ENCODE peak calls at places on chromosomes 1 and 21, in six cellular contexts. One of them, this sample, is unnamed.

GRCh38 chr1:214337536-214337935 is 56.6 kb downstream of the SMYD2 start:
- DNase-seq in CD8-positive, alpha-beta T cell: no peak
- DNase-seq in activated naive CD8-positive, alpha-beta T cell treated with anti-CD3 and anti-CD28 coated beads, Interleukin-2, amount 50 U/mL, for 24 hours: no peak
- DNase-seq in T-helper 1 cell: no peak
- DNase-seq in prostate gland: no peak
- DNase-seq in germinal center: no peak
- DNase-seq in this sample: no peak

GRCh38 chr1:240878631-240879030 is 266.7 kb upstream of the GREM2 start:
- DNase-seq in CD8-positive, alpha-beta T cell: no peak
- DNase-seq in activated naive CD8-positive, alpha-beta T cell treated with anti-CD3 and anti-CD28 coated beads, Interleukin-2, amount 50 U/mL, for 24 hours: no peak
- DNase-seq in T-helper 1 cell: no peak
- DNase-seq in prostate gland: no peak
- DNase-seq in germinal center: no peak
- DNase-seq in this sample: no peak

GRCh38 chr1:153945131-153945794 is 1.3 kb downstream of the DENND4B start:
- DNase-seq in CD8-positive, alpha-beta T cell: peak; percentile 87
- DNase-seq in activated naive CD8-positive, alpha-beta T cell treated with anti-CD3 and anti-CD28 coated beads, Interleukin-2, amount 50 U/mL, for 24 hours: peak; percentile 78
- DNase-seq in T-helper 1 cell: peak; percentile 73
- DNase-seq in prostate gland: no peak
- DNase-seq in germinal center: peak; percentile 87
- DNase-seq in this sample: peak; percentile 51

GRCh38 chr1:30650959-30651320 is 72.4 kb downstream of the MATN1 start:
- DNase-seq in CD8-positive, alpha-beta T cell: no peak
- DNase-seq in activated naive CD8-positive, alpha-beta T cell treated with anti-CD3 and anti-CD28 coated beads, Interleukin-2, amount 50 U/mL, for 24 hours: no peak
- DNase-seq in T-helper 1 cell: no peak
- DNase-seq in prostate gland: no peak
- DNase-seq in germinal center: no peak
- DNase-seq in this sample: no peak

GRCh38 chr1:99481391-99481996 is 164.4 kb upstream of the PALMD start:
- DNase-seq in CD8-positive, alpha-beta T cell: no peak
- DNase-seq in activated naive CD8-positive, alpha-beta T cell treated with anti-CD3 and anti-CD28 coated beads, Interleukin-2, amount 50 U/mL, for 24 hours: peak; percentile 15
- DNase-seq in T-helper 1 cell: peak; percentile 13
- DNase-seq in prostate gland: peak; percentile 57
- DNase-seq in germinal center: peak; percentile 3
- DNase-seq in this sample: no peak

GRCh38 chr21:41000838-41001237 is 153.9 kb upstream of the DSCAM start:
- DNase-seq in CD8-positive, alpha-beta T cell: no peak
- DNase-seq in activated naive CD8-positive, alpha-beta T cell treated with anti-CD3 and anti-CD28 coated beads, Interleukin-2, amount 50 U/mL, for 24 hours: no peak
- DNase-seq in T-helper 1 cell: no peak
- DNase-seq in prostate gland: no peak
- DNase-seq in germinal center: no peak
- DNase-seq in this sample: no peak

GRCh38 chr21:29481641-29482040 is 182.9 kb downstream of the BACH1 start:
- DNase-seq in CD8-positive, alpha-beta T cell: no peak
- DNase-seq in activated naive CD8-positive, alpha-beta T cell treated with anti-CD3 and anti-CD28 coated beads, Interleukin-2, amount 50 U/mL, for 24 hours: no peak
- DNase-seq in T-helper 1 cell: no peak
- DNase-seq in prostate gland: no peak
- DNase-seq in germinal center: no peak
- DNase-seq in this sample: no peak

GRCh38 chr1:234602334-234603220 is 7.4 kb downstream of the IRF2BP2 start:
- DNase-seq in CD8-positive, alpha-beta T cell: no peak
- DNase-seq in activated naive CD8-positive, alpha-beta T cell treated with anti-CD3 and anti-CD28 coated beads, Interleukin-2, amount 50 U/mL, for 24 hours: peak; percentile 20
- DNase-seq in T-helper 1 cell: no peak
- DNase-seq in prostate gland: peak; percentile 76
- DNase-seq in germinal center: peak; percentile 29
- DNase-seq in this sample: peak; percentile 43

GRCh38 chr21:36615274-36615964 is 83.5 kb upstream of the SIM2 start:
- DNase-seq in CD8-positive, alpha-beta T cell: no peak
- DNase-seq in activated naive CD8-positive, alpha-beta T cell treated with anti-CD3 and anti-CD28 coated beads, Interleukin-2, amount 50 U/mL, for 24 hours: no peak
- DNase-seq in T-helper 1 cell: no peak
- DNase-seq in prostate gland: peak; percentile 26
- DNase-seq in germinal center: no peak
- DNase-seq in this sample: no peak

This sample was measured in stomach.